ENCODE peak calls at places on chromosomes 12 and 14, in eight cellular contexts. V is osteocyte, T is ovary, S is heart left ventricle, B is fibroblast of villous mesenchyme, E is K562, P is T-helper 1 cell, W is activated T-cell treated with anti-CD3 and anti-CD28 coated beads for 24 hours. G is an unnamed sample.

GRCh38 chr12:72330291-72330690 is 58.1 kb downstream of the TRHDE start:
- DNase-seq in V (no peak), T (peak; percentile 31), S (no peak), B (peak; percentile 48), E (no peak), P (no peak), W (no peak), G (no peak)

GRCh38 chr12:115412821-115413220 is 728.8 kb upstream of the TBX3 start:
- DNase-seq in V (no peak), T (no peak), S (no peak), B (no peak), E (no peak), P (no peak), W (no peak), G (no peak)

GRCh38 chr12:26135571-26135970 is 10.7 kb upstream of the BHLHE41 start:
- DNase-seq in V (no peak), T (no peak), S (no peak), B (no peak), E (no peak), P (no peak), W (no peak), G (no peak)

GRCh38 chr14:99395904-99396530 is 84.6 kb downstream of the SETD3 start:
- DNase-seq in V (no peak), T (no peak), S (no peak), B (peak; percentile 36), E (no peak), P (no peak), W (peak; percentile 11), G (peak; percentile 40)

GRCh38 chr12:103652808-103653207 is 65.7 kb downstream of the STAB2 start:
- DNase-seq in V (no peak), T (no peak), S (no peak), B (no peak), E (no peak), P (no peak), W (no peak), G (no peak)

GRCh38 chr12:26630546-26631027 is 202.4 kb downstream of the ITPR2 start:
- DNase-seq in V (no peak), T (peak; percentile 42), S (no peak), B (peak; percentile 83), E (no peak), P (no peak), W (no peak), G (no peak)

GRCh38 chr14:75514673-75515630 is 7.3 kb upstream of the BATF start:
- DNase-seq in V (no peak), T (no peak), S (peak; percentile 46), B (peak; percentile 34), E (peak; percentile 44), P (no peak), W (no peak), G (peak; percentile 88)

GRCh38 chr12:64826234-64826633 is 1.8 kb downstream of the TBC1D30 start:
- DNase-seq in V (no peak), T (peak; percentile 59), S (peak; percentile 60), B (peak; percentile 41), E (peak; percentile 34), P (no peak), W (peak; percentile 27), G (no peak)

GRCh38 chr12:65953621-65954020 is 129.3 kb downstream of the HMGA2 start:
- DNase-seq in V (no peak), T (no peak), S (no peak), B (peak; percentile 85), E (no peak), P (no peak), W (no peak), G (no peak)